ENCODE peak calls at places on chromosomes 16 and 17, in six cellular contexts. One of them, this sample, is unnamed.

GRCh38 chr17:34251186-34251585 is 3.9 kb upstream of the CCL2 start:
- DNase-seq in GM04503: no peak
- DNase-seq in NCI-H1092 treated with DMSO at 0.1 percent for 48 hours: no peak
- DNase-seq in stomach: no peak
- DNase-seq in GM20000: no peak
- DNase-seq in mesenchymal stem cell: no peak
- DNase-seq in this sample: no peak

GRCh38 chr17:2542456-2542855 is 30.8 kb upstream of the METTL16 start:
- DNase-seq in GM04503: no peak
- DNase-seq in NCI-H1092 treated with DMSO at 0.1 percent for 48 hours: no peak
- DNase-seq in stomach: no peak
- DNase-seq in GM20000: no peak
- DNase-seq in mesenchymal stem cell: no peak
- DNase-seq in this sample: no peak

GRCh38 chr17:229130-229944 is 47.9 kb upstream of the DOC2B start:
- DNase-seq in GM04503: no peak
- DNase-seq in NCI-H1092 treated with DMSO at 0.1 percent for 48 hours: no peak
- DNase-seq in stomach: no peak
- DNase-seq in GM20000: no peak
- DNase-seq in mesenchymal stem cell: no peak
- DNase-seq in this sample: no peak

GRCh38 chr17:4895676-4896331 is 3.5 kb upstream of the C17orf107 start:
- DNase-seq in GM04503: no peak
- DNase-seq in NCI-H1092 treated with DMSO at 0.1 percent for 48 hours: no peak
- DNase-seq in stomach: no peak
- DNase-seq in GM20000: no peak
- DNase-seq in mesenchymal stem cell: no peak
- DNase-seq in this sample: no peak

GRCh38 chr16:88878356-88878755 is 11.9 kb upstream of the PABPN1L start:
- DNase-seq in GM04503: no peak
- DNase-seq in NCI-H1092 treated with DMSO at 0.1 percent for 48 hours: no peak
- DNase-seq in stomach: no peak
- DNase-seq in GM20000: no peak
- DNase-seq in mesenchymal stem cell: no peak
- DNase-seq in this sample: no peak

GRCh38 chr17:9331512-9332163 is 244.0 kb downstream of the STX8 start:
- DNase-seq in GM04503: no peak
- DNase-seq in NCI-H1092 treated with DMSO at 0.1 percent for 48 hours: no peak
- DNase-seq in stomach: no peak
- DNase-seq in GM20000: no peak
- DNase-seq in mesenchymal stem cell: no peak
- DNase-seq in this sample: no peak

GRCh38 chr16:2979669-2980226 is 498 bp downstream of the PKMYT1 start:
- DNase-seq in GM04503: no peak
- DNase-seq in NCI-H1092 treated with DMSO at 0.1 percent for 48 hours: no peak
- DNase-seq in stomach: no peak
- DNase-seq in GM20000: peak
- DNase-seq in mesenchymal stem cell: no peak
- DNase-seq in this sample: no peak

GRCh38 chr17:27236710-27237315 is 57.1 kb upstream of the WSB1 start:
- DNase-seq in GM04503: no peak
- DNase-seq in NCI-H1092 treated with DMSO at 0.1 percent for 48 hours: peak
- DNase-seq in stomach: peak
- DNase-seq in GM20000: peak
- DNase-seq in mesenchymal stem cell: peak
- DNase-seq in this sample: no peak

GRCh38 chr16:67212766-67213165 is 13.8 kb downstream of the ELMO3 start:
- DNase-seq in GM04503: no peak
- DNase-seq in NCI-H1092 treated with DMSO at 0.1 percent for 48 hours: no peak
- DNase-seq in stomach: no peak
- DNase-seq in GM20000: no peak
- DNase-seq in mesenchymal stem cell: no peak
- DNase-seq in this sample: no peak

GRCh38 chr17:58193641-58194259 is 1.2 kb downstream of the EPX start:
- DNase-seq in GM04503: no peak
- DNase-seq in NCI-H1092 treated with DMSO at 0.1 percent for 48 hours: no peak
- DNase-seq in stomach: no peak
- DNase-seq in GM20000: no peak
- DNase-seq in mesenchymal stem cell: no peak
- DNase-seq in this sample: no peak

GRCh38 chr17:73541561-73541981 is 102.7 kb downstream of the SDK2 start:
- DNase-seq in GM04503: no peak
- DNase-seq in NCI-H1092 treated with DMSO at 0.1 percent for 48 hours: no peak
- DNase-seq in stomach: no peak
- DNase-seq in GM20000: no peak
- DNase-seq in mesenchymal stem cell: no peak
- DNase-seq in this sample: no peak

This sample was measured in AG09309.